ENCODE peak calls at places on chromosomes 12 and 14, in seven cellular contexts. One of them, this sample, is unnamed.

GRCh38 chr12:96587691-96588090 is 98.3 kb downstream of the CFAP54 start:
- DNase-seq in SK-N-SH: no peak
- DNase-seq in GM23338: no peak
- DNase-seq in MM.1S: no peak
- DNase-seq in neural progenitor cell: no peak
- DNase-seq in hepatocyte: no peak
- DNase-seq in HCT116: no peak
- DNase-seq in this sample: peak

GRCh38 chr12:4270670-4271432 is 2.7 kb upstream of the CCND2 start:
- DNase-seq in SK-N-SH: peak
- DNase-seq in MM.1S: peak
- DNase-seq in neural progenitor cell: peak
- DNase-seq in HCT116: no peak
- DNase-seq in GM23338: peak
- DNase-seq in hepatocyte: peak
- DNase-seq in this sample: no peak

GRCh38 chr12:124399622-124400021 is 104.7 kb downstream of the RFLNA start:
- DNase-seq in neural progenitor cell: peak
- DNase-seq in hepatocyte: no peak
- DNase-seq in HCT116: no peak
- DNase-seq in MM.1S: no peak
- DNase-seq in GM23338: peak
- DNase-seq in SK-N-SH: peak
- DNase-seq in this sample: peak

GRCh38 chr14:85576848-85577541 is 47.1 kb downstream of the FLRT2 start:
- DNase-seq in GM23338: no peak
- DNase-seq in hepatocyte: no peak
- DNase-seq in SK-N-SH: no peak
- DNase-seq in HCT116: no peak
- DNase-seq in MM.1S: no peak
- DNase-seq in neural progenitor cell: no peak
- DNase-seq in this sample: peak

GRCh38 chr14:28763914-28764848 is 2.4 kb upstream of the FOXG1 start:
- DNase-seq in neural progenitor cell: peak
- DNase-seq in HCT116: no peak
- DNase-seq in SK-N-SH: no peak
- DNase-seq in hepatocyte: no peak
- DNase-seq in MM.1S: no peak
- DNase-seq in GM23338: peak
- DNase-seq in this sample: peak

GRCh38 chr12:130526813-130527212 is 189.1 kb downstream of the PIWIL1 start:
- DNase-seq in SK-N-SH: no peak
- DNase-seq in HCT116: no peak
- DNase-seq in GM23338: peak
- DNase-seq in MM.1S: no peak
- DNase-seq in hepatocyte: peak
- DNase-seq in neural progenitor cell: peak
- DNase-seq in this sample: peak

GRCh38 chr14:97185186-97185585 is 388.0 kb downstream of the VRK1 start:
- DNase-seq in hepatocyte: peak
- DNase-seq in GM23338: peak
- DNase-seq in MM.1S: no peak
- DNase-seq in SK-N-SH: no peak
- DNase-seq in HCT116: no peak
- DNase-seq in neural progenitor cell: peak
- DNase-seq in this sample: peak

GRCh38 chr12:101697197-101697929 is at the start of gene CHPT1:
- DNase-seq in HCT116: no peak
- DNase-seq in SK-N-SH: peak
- DNase-seq in hepatocyte: peak
- DNase-seq in GM23338: peak
- DNase-seq in MM.1S: peak
- DNase-seq in neural progenitor cell: peak
- DNase-seq in this sample: peak

DNA sequence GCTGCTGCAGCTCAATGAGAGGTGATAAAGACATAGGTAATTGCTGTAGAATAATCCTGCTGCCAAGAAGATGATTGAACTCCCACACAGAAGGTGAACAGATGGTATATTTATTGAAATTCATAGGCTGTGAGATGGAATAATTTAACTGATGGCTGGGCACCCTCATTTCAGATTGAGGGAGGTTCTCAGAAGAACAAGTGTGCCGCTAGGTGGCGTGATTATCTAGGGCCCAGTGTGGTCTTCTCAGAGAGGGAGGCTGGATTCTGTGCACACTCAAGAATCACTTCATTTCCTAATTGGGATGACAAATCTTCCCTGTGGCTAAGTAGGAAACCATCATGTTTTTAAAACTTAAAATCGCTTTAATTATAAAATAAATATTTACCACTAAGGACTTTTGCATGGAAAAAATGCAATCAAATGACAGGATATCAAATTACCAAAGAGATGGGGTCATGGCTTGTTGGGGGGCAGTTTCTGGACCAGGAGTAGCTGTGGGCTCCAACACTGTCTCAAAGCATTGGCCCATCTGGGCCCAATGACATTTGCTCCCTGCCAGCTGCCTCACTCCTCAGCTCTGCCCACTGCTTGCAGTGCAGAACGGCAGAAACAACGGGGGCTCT is 132.3 kb downstream of the SNAPC1 start:
- DNase-seq in MM.1S: peak
- DNase-seq in SK-N-SH: peak
- DNase-seq in GM23338: peak
- DNase-seq in neural progenitor cell: peak
- DNase-seq in hepatocyte: peak
- DNase-seq in HCT116: peak
- DNase-seq in this sample: peak
- TF ChIP-seq EZH2phosphoT487 in MM.1S: no peak
- TF ChIP-seq EZH2phosphoT487 in SK-N-SH: no peak
- TF ChIP-seq EZH2phosphoT487 in GM23338: no peak
- TF ChIP-seq EZH2phosphoT487 in neural progenitor cell: no peak
- TF ChIP-seq EZH2phosphoT487 in hepatocyte: no peak
- TF ChIP-seq EZH2phosphoT487 in HCT116: no peak
- TF ChIP-seq EZH2phosphoT487 in this sample: no peak

DNA sequence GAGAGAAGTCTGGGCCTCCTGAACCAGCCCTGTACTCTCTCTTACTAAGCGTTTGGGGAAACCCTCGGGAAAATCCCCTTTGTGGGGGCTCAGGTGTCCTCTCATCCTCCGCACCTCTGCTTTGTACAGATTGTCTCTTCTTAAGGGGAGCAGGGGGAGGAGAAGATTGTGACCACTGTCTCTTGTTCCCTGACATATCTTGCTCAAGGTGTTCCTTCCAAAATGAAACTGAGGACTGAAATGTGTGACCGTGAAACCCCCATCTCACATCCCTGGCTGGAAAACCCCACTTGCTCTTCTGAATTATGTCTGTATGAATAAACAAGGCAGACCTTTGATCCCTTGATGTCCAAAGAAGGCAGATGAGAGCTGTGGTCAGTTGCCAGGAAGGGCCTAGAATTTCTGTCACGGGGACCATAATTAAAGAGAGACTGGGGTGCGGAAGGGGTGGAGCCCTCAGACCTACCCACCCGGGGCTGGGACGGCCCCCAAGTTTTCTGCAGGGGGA is 369.8 kb downstream of the AACS start:
- DNase-seq in HCT116: no peak
- DNase-seq in GM23338: no peak
- DNase-seq in MM.1S: no peak
- DNase-seq in hepatocyte: no peak
- DNase-seq in neural progenitor cell: no peak
- DNase-seq in SK-N-SH: no peak
- DNase-seq in this sample: no peak
- TF ChIP-seq CTCF in HCT116: no peak
- TF ChIP-seq CTCF in GM23338: no peak
- TF ChIP-seq CTCF in MM.1S: no peak
- TF ChIP-seq CTCF in hepatocyte: no peak
- TF ChIP-seq CTCF in neural progenitor cell: no peak
- TF ChIP-seq CTCF in SK-N-SH: no peak
- TF ChIP-seq CTCF in this sample: no peak

GRCh38 chr14:32512813-32513212 is 183.7 kb downstream of the AKAP6 start:
- DNase-seq in SK-N-SH: no peak
- DNase-seq in GM23338: no peak
- DNase-seq in HCT116: no peak
- DNase-seq in hepatocyte: no peak
- DNase-seq in neural progenitor cell: no peak
- DNase-seq in MM.1S: no peak
- DNase-seq in this sample: no peak

GRCh38 chr14:32508281-32508680 is 179.2 kb downstream of the AKAP6 start:
- DNase-seq in hepatocyte: no peak
- DNase-seq in SK-N-SH: no peak
- DNase-seq in HCT116: no peak
- DNase-seq in neural progenitor cell: no peak
- DNase-seq in MM.1S: no peak
- DNase-seq in GM23338: no peak
- DNase-seq in this sample: no peak

GRCh38 chr14:32509632-32510187 is 180.6 kb downstream of the AKAP6 start:
- DNase-seq in GM23338: no peak
- DNase-seq in SK-N-SH: no peak
- DNase-seq in HCT116: no peak
- DNase-seq in MM.1S: no peak
- DNase-seq in neural progenitor cell: peak
- DNase-seq in hepatocyte: peak
- DNase-seq in this sample: peak

GRCh38 chr14:32512348-32512747 is 183.2 kb downstream of the AKAP6 start:
- DNase-seq in hepatocyte: no peak
- DNase-seq in MM.1S: no peak
- DNase-seq in neural progenitor cell: no peak
- DNase-seq in HCT116: no peak
- DNase-seq in GM23338: no peak
- DNase-seq in SK-N-SH: no peak
- DNase-seq in this sample: no peak

GRCh38 chr14:32510815-32511214 is 181.7 kb downstream of the AKAP6 start:
- DNase-seq in neural progenitor cell: no peak
- DNase-seq in MM.1S: no peak
- DNase-seq in hepatocyte: no peak
- DNase-seq in SK-N-SH: no peak
- DNase-seq in GM23338: no peak
- DNase-seq in HCT116: no peak
- DNase-seq in this sample: no peak
- H3K27ac ChIP-seq in neural progenitor cell: no peak
- H3K27ac ChIP-seq in MM.1S: no peak
- H3K27ac ChIP-seq in hepatocyte: peak
- H3K27ac ChIP-seq in SK-N-SH: peak
- H3K27ac ChIP-seq in GM23338: no peak
- H3K27ac ChIP-seq in HCT116: no peak
- H3K27ac ChIP-seq in this sample: no peak

GRCh38 chr12:15584366-15585041 is 204.7 kb downstream of the EPS8 start:
- DNase-seq in HCT116: peak
- DNase-seq in MM.1S: peak
- DNase-seq in GM23338: peak
- DNase-seq in neural progenitor cell: peak
- DNase-seq in SK-N-SH: peak
- DNase-seq in hepatocyte: peak
- DNase-seq in this sample: peak
- TF ChIP-seq EZH2phosphoT487 in HCT116: no peak
- TF ChIP-seq EZH2phosphoT487 in MM.1S: no peak
- TF ChIP-seq EZH2phosphoT487 in GM23338: no peak
- TF ChIP-seq EZH2phosphoT487 in neural progenitor cell: no peak
- TF ChIP-seq EZH2phosphoT487 in SK-N-SH: no peak
- TF ChIP-seq EZH2phosphoT487 in hepatocyte: no peak
- TF ChIP-seq EZH2phosphoT487 in this sample: no peak

GRCh38 chr12:72133497-72134055 is 138.6 kb upstream of the TRHDE start:
- DNase-seq in neural progenitor cell: peak
- DNase-seq in GM23338: peak
- DNase-seq in hepatocyte: no peak
- DNase-seq in HCT116: no peak
- DNase-seq in MM.1S: no peak
- DNase-seq in SK-N-SH: no peak
- DNase-seq in this sample: peak
- TF ChIP-seq CTCF in neural progenitor cell: peak
- TF ChIP-seq CTCF in GM23338: peak
- TF ChIP-seq CTCF in hepatocyte: no peak
- TF ChIP-seq CTCF in HCT116: peak
- TF ChIP-seq CTCF in MM.1S: no peak
- TF ChIP-seq CTCF in SK-N-SH: peak
- TF ChIP-seq CTCF in this sample: peak